ENCODE peak calls at places on chromosomes 1 and 21, in four cellular contexts. One of them, this sample, is unnamed.

GRCh38 chr1:46401514-46401913 is 7.4 kb downstream of the FAAH start:
- DNase-seq in cardiac muscle cell: no peak
- DNase-seq in testis: no peak
- DNase-seq in breast epithelium: no peak
- DNase-seq in this sample: no peak

GRCh38 chr1:184310157-184310819 is 76.5 kb upstream of the C1orf21 start:
- DNase-seq in testis: no peak
- DNase-seq in breast epithelium: no peak
- DNase-seq in cardiac muscle cell: no peak
- DNase-seq in this sample: no peak

GRCh38 chr21:45818904-45819285 is 162.7 kb upstream of the COL6A1 start:
- DNase-seq in breast epithelium: no peak
- DNase-seq in cardiac muscle cell: no peak
- DNase-seq in testis: no peak
- DNase-seq in this sample: no peak

GRCh38 chr1:57036896-57037295 is 71.1 kb upstream of the C8B start:
- DNase-seq in cardiac muscle cell: no peak
- DNase-seq in testis: no peak
- DNase-seq in breast epithelium: no peak
- DNase-seq in this sample: no peak

GRCh38 chr1:75796376-75797272 is at the start of gene MSH4:
- DNase-seq in testis: peak; percentile 49
- DNase-seq in breast epithelium: no peak
- DNase-seq in cardiac muscle cell: no peak
- DNase-seq in this sample: no peak

GRCh38 chr1:30611741-30612309 is 111.6 kb downstream of the MATN1 start:
- DNase-seq in testis: no peak
- DNase-seq in breast epithelium: peak; percentile 3
- DNase-seq in cardiac muscle cell: peak; percentile 65
- DNase-seq in this sample: no peak

GRCh38 chr1:28144203-28145135 is 32.0 kb downstream of the PTAFR start:
- DNase-seq in cardiac muscle cell: no peak
- DNase-seq in testis: no peak
- DNase-seq in breast epithelium: no peak
- DNase-seq in this sample: no peak

GRCh38 chr1:86155807-86156561 is 588 bp downstream of the COL24A1 start:
- DNase-seq in cardiac muscle cell: peak; percentile 29
- DNase-seq in testis: peak; percentile 16
- DNase-seq in breast epithelium: no peak
- DNase-seq in this sample: no peak

GRCh38 chr1:155319536-155319935 is 1.2 kb upstream of the RUSC1 start:
- DNase-seq in testis: no peak
- DNase-seq in breast epithelium: no peak
- DNase-seq in cardiac muscle cell: no peak
- DNase-seq in this sample: no peak

GRCh38 chr1:157597959-157598667 is at the start of gene FCRL4:
- DNase-seq in cardiac muscle cell: no peak
- DNase-seq in testis: no peak
- DNase-seq in breast epithelium: no peak
- DNase-seq in this sample: no peak

GRCh38 chr1:43660355-43660754 is 10.4 kb downstream of the KDM4A start:
- DNase-seq in cardiac muscle cell: no peak
- DNase-seq in breast epithelium: no peak
- DNase-seq in testis: no peak
- DNase-seq in this sample: peak; percentile 79

GRCh38 chr1:78722521-78722920 is 72.9 kb downstream of the IFI44 start:
- DNase-seq in breast epithelium: no peak
- DNase-seq in testis: no peak
- DNase-seq in cardiac muscle cell: no peak
- DNase-seq in this sample: no peak

GRCh38 chr1:20229191-20229590 is 42.9 kb upstream of the PLA2G2C start:
- DNase-seq in cardiac muscle cell: no peak
- DNase-seq in testis: no peak
- DNase-seq in breast epithelium: no peak
- DNase-seq in this sample: no peak

GRCh38 chr1:47984175-47984789 is 12.9 kb downstream of the TRABD2B start:
- DNase-seq in cardiac muscle cell: peak; percentile 51
- DNase-seq in breast epithelium: no peak
- DNase-seq in testis: peak; percentile 61
- DNase-seq in this sample: no peak

GRCh38 chr1:227542153-227543120 is 20.9 kb upstream of the ZNF678 start:
- DNase-seq in breast epithelium: peak; percentile 67
- DNase-seq in cardiac muscle cell: peak; percentile 85
- DNase-seq in testis: peak; percentile 87
- DNase-seq in this sample: peak; percentile 60

GRCh38 chr1:33246171-33246570 is 10.1 kb upstream of the ZNF362 start:
- DNase-seq in cardiac muscle cell: no peak
- DNase-seq in breast epithelium: no peak
- DNase-seq in testis: no peak
- DNase-seq in this sample: no peak

GRCh38 chr1:223711173-223711572 is 1.2 kb upstream of the CAPN2 start:
- DNase-seq in testis: no peak
- DNase-seq in breast epithelium: no peak
- DNase-seq in cardiac muscle cell: no peak
- DNase-seq in this sample: no peak

GRCh38 chr1:228332797-228333738 is 73.6 kb downstream of the TRIM11 start:
- DNase-seq in cardiac muscle cell: no peak
- DNase-seq in breast epithelium: no peak
- DNase-seq in testis: no peak
- DNase-seq in this sample: no peak

GRCh38 chr1:32014199-32014936 is 700 bp downstream of the KHDRBS1 start:
- DNase-seq in testis: peak; percentile 68
- DNase-seq in cardiac muscle cell: peak; percentile 71
- DNase-seq in breast epithelium: peak; percentile 61
- DNase-seq in this sample: no peak

GRCh38 chr1:19861034-19861433 is 21.2 kb upstream of the OTUD3 start:
- DNase-seq in cardiac muscle cell: no peak
- DNase-seq in breast epithelium: no peak
- DNase-seq in testis: no peak
- DNase-seq in this sample: no peak

GRCh38 chr1:154155282-154155681 is 409 bp upstream of the NUP210L start:
- DNase-seq in breast epithelium: no peak
- DNase-seq in cardiac muscle cell: peak; percentile 19
- DNase-seq in testis: peak; percentile 39
- DNase-seq in this sample: no peak

GRCh38 chr1:174875306-174875705 is 124.4 kb upstream of the CACYBP start:
- DNase-seq in testis: no peak
- DNase-seq in breast epithelium: peak; percentile 55
- DNase-seq in cardiac muscle cell: peak; percentile 17
- DNase-seq in this sample: no peak

GRCh38 chr1:118326960-118327629 is 142.1 kb upstream of the SPAG17 start:
- DNase-seq in testis: no peak
- DNase-seq in cardiac muscle cell: no peak
- DNase-seq in breast epithelium: no peak
- DNase-seq in this sample: no peak

GRCh38 chr1:203168256-203168786 is 7.3 kb downstream of the MYBPH start:
- DNase-seq in testis: no peak
- DNase-seq in breast epithelium: no peak
- DNase-seq in cardiac muscle cell: no peak
- DNase-seq in this sample: no peak

GRCh38 chr1:109208847-109209463 is 4.8 kb upstream of the SARS1 start:
- DNase-seq in cardiac muscle cell: no peak
- DNase-seq in breast epithelium: no peak
- DNase-seq in testis: no peak
- DNase-seq in this sample: no peak

GRCh38 chr1:83882906-83883305 is 116.0 kb downstream of the TTLL7 start:
- DNase-seq in breast epithelium: no peak
- DNase-seq in cardiac muscle cell: no peak
- DNase-seq in testis: no peak
- DNase-seq in this sample: no peak

GRCh38 chr1:168422203-168422848 is 121.5 kb downstream of the XCL2 start:
- DNase-seq in testis: no peak
- DNase-seq in cardiac muscle cell: no peak
- DNase-seq in breast epithelium: no peak
- DNase-seq in this sample: no peak

GRCh38 chr1:63984891-63985290 is 211.1 kb downstream of the ROR1 start:
- DNase-seq in cardiac muscle cell: no peak
- DNase-seq in breast epithelium: no peak
- DNase-seq in testis: no peak
- DNase-seq in this sample: no peak

GRCh38 chr1:63984257-63984626 is 210.4 kb downstream of the ROR1 start:
- DNase-seq in cardiac muscle cell: no peak
- DNase-seq in testis: no peak
- DNase-seq in breast epithelium: peak; percentile 70
- DNase-seq in this sample: no peak

GRCh38 chr1:63991685-63992084 is 211.7 kb upstream of the UBE2U start:
- DNase-seq in testis: no peak
- DNase-seq in cardiac muscle cell: no peak
- DNase-seq in breast epithelium: no peak
- DNase-seq in this sample: no peak

GRCh38 chr1:63987014-63987630 is 213.3 kb downstream of the ROR1 start:
- DNase-seq in breast epithelium: no peak
- DNase-seq in testis: no peak
- DNase-seq in cardiac muscle cell: no peak
- DNase-seq in this sample: no peak

DNA sequence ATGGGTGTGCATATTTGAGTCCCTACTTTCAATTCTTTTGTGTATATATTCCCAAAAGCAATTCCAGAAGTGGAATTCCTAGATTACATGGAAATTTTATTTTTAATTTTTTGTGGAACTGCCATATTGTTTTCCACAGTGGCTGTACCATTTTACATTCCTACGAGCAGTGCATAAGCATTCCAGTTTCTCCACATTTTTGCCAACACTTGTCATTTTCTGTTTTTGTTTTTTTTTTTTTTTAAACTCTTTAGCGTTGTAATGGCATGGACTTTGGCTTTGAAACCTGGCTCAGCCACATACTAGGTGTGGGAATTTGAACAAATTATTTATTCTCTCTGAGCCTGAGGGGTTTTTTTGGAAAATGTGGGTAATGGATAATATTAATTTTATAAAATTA is 214.5 kb upstream of the UBE2U start:
- DNase-seq in cardiac muscle cell: no peak
- DNase-seq in testis: no peak
- DNase-seq in breast epithelium: no peak
- DNase-seq in this sample: no peak
- H3K27ac ChIP-seq in cardiac muscle cell: no peak overlapping the region
- H3K27ac ChIP-seq in testis: no peak overlapping the region
- H3K27ac ChIP-seq in breast epithelium: no peak overlapping the region
- H3K27ac ChIP-seq in this sample: no peak overlapping the region

GRCh38 chr1:54977938-54978337 is 2.5 kb upstream of the TMEM61 start:
- DNase-seq in breast epithelium: no peak
- DNase-seq in testis: no peak
- DNase-seq in cardiac muscle cell: no peak
- DNase-seq in this sample: no peak
- H3K4me1 ChIP-seq in breast epithelium: peaks cover 3% of the 10 kb centered on the region
- H3K4me1 ChIP-seq in testis: peaks cover 4% of the 10 kb centered on the region
- H3K4me1 ChIP-seq in cardiac muscle cell: no peaks in the 10 kb centered on the region
- H3K4me1 ChIP-seq in this sample: peaks cover 3% of the 10 kb centered on the region

GRCh38 chr1:205344010-205344808 is 12.5 kb downstream of the KLHDC8A start:
- DNase-seq in breast epithelium: no peak
- DNase-seq in cardiac muscle cell: peak; percentile 70
- DNase-seq in testis: peak; percentile 50
- DNase-seq in this sample: no peak
- H3K4me3 ChIP-seq in breast epithelium: peak overlapping the region; percentile 10
- H3K4me3 ChIP-seq in cardiac muscle cell: peak overlapping the region; percentile 44
- H3K4me3 ChIP-seq in testis: peak overlapping the region; percentile 36
- H3K4me3 ChIP-seq in this sample: peak overlapping the region; percentile 55

GRCh38 chr1:100396651-100397050 is 44.3 kb downstream of the CDC14A start:
- DNase-seq in testis: no peak
- DNase-seq in breast epithelium: no peak
- DNase-seq in cardiac muscle cell: no peak
- DNase-seq in this sample: no peak

GRCh38 chr1:100404816-100405215 is 52.5 kb downstream of the CDC14A start:
- DNase-seq in testis: no peak
- DNase-seq in breast epithelium: no peak
- DNase-seq in cardiac muscle cell: no peak
- DNase-seq in this sample: no peak

GRCh38 chr1:100398648-100399047 is 46.3 kb downstream of the CDC14A start:
- DNase-seq in cardiac muscle cell: no peak
- DNase-seq in breast epithelium: no peak
- DNase-seq in testis: no peak
- DNase-seq in this sample: no peak

GRCh38 chr1:100397681-100398080 is 45.4 kb downstream of the CDC14A start:
- DNase-seq in cardiac muscle cell: no peak
- DNase-seq in testis: no peak
- DNase-seq in breast epithelium: no peak
- DNase-seq in this sample: no peak

DNA sequence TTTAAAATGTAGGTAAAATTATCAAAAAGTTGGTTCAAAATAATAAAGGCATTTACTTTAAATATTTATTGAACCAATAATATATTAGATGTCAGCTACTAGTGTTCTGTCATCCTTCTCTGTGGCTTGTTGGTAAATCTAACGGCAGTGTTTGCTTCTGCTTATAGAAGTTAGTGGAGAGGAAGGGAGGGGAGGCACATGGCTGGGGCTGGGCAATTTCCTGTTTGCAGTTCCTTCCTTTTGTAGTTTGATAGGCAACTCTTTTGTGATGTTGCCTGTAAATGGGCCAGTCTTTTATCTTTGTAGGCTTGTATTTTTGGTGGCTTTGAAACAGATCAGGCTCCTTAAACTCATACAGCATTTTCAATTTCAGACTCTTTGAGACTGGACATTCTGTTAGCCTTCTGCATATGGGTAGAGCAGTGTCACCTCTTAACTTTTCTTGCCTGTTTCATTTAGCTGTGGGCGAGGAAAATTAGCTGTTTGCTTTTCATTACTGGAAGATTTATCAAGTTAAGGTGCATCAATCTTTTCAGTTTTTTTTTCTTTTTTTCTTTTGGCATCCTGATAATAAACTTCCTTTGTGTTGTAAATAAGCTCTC is 48.1 kb downstream of the CDC14A start:
- DNase-seq in cardiac muscle cell: no peak
- DNase-seq in testis: peak; percentile 20
- DNase-seq in breast epithelium: no peak
- DNase-seq in this sample: peak; percentile 22
- H3K27ac ChIP-seq in cardiac muscle cell: no peak overlapping the region
- H3K27ac ChIP-seq in testis: no peak overlapping the region
- H3K27ac ChIP-seq in breast epithelium: no peak overlapping the region
- H3K27ac ChIP-seq in this sample: no peak overlapping the region

DNA sequence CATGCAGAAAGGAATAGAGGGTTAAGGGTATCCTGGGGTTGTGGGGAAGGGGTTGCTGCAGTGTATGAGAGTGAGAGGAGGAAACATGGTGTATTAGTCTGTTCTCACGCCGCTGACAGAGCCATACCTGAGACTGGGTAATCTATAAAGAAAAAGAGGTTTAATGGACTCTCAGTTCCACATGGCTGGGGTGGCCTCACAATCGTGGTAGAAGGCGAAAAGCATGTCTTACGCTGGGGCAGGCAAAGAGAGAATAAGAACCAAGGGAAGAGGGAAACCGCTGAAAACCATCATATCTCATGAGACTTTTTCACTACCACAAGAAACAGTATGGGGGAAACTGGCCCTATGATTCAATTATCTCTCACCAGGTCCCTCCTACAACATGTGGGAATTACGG is 17.7 kb downstream of the OSBPL9 start:
- DNase-seq in cardiac muscle cell: no peak
- DNase-seq in breast epithelium: no peak
- DNase-seq in testis: no peak
- DNase-seq in this sample: no peak
- H3K4me1 ChIP-seq in cardiac muscle cell: no peaks in the 10 kb centered on the region
- H3K4me1 ChIP-seq in breast epithelium: no peaks in the 10 kb centered on the region
- H3K4me1 ChIP-seq in testis: peaks cover 7% of the 10 kb centered on the region
- H3K4me1 ChIP-seq in this sample: no peaks in the 10 kb centered on the region

This sample was measured in iPS DF 6.9.